ENCODE peak calls at places on chromosome 22, in six cellular contexts. R, E, N, P, C and K are unnamed samples.
A peak's percentile ranks its signal among the peaks of the same experiment; 100 is the strongest.

GRCh38 chr22:28442264-28442950 is 237.2 kb downstream of the TTC28 start:
- DNase-seq in R (peak; percentile 54), E (peak; percentile 53), N (peak; percentile 89), P (peak; percentile 93), C (peak; percentile 83), K (peak; percentile 92)

GRCh38 chr22:44311855-44312170 is 938 bp downstream of the SHISAL1 start:
- DNase-seq in R (peak; percentile 77), E (no peak), N (peak; percentile 83), P (peak; percentile 32), C (no peak), K (no peak)

GRCh38 chr22:43891360-43892182 is at the start of gene PNPLA5:
- DNase-seq in R (peak; percentile 28), E (no peak), N (peak; percentile 63), P (peak; percentile 35), C (no peak), K (peak; percentile 50)

GRCh38 chr22:42697542-42698013 is 23.1 kb downstream of the A4GALT start:
- DNase-seq in R (peak; percentile 77), E (no peak), N (peak; percentile 77), P (peak; percentile 79), C (peak; percentile 65), K (peak; percentile 79)

GRCh38 chr22:37107779-37108621 is 1.5 kb downstream of the TMPRSS6 start:
- DNase-seq in R (no peak), E (no peak), N (no peak), P (peak; percentile 43), C (peak; percentile 23), K (no peak)

GRCh38 chr22:42704896-42705295 is 15.8 kb downstream of the A4GALT start:
- DNase-seq in R (no peak), E (no peak), N (no peak), P (no peak), C (no peak), K (no peak)

GRCh38 chr22:30606455-30607299 is at the start of gene TCN2:
- DNase-seq in R (peak; percentile 68), E (no peak), N (peak; percentile 86), P (peak; percentile 88), C (peak; percentile 85), K (peak; percentile 97)

GRCh38 chr22:27761652-27762051 is 39.9 kb downstream of the MN1 start:
- DNase-seq in R (no peak), E (no peak), N (no peak), P (no peak), C (no peak), K (no peak)

GRCh38 chr22:36454916-36455570 is 26.4 kb downstream of the TXN2 start:
- DNase-seq in R (peak; percentile 62), E (peak; percentile 97), N (peak; percentile 85), P (peak; percentile 98), C (peak; percentile 94), K (peak; percentile 97)

GRCh38 chr22:31585161-31585859 is 76.7 kb downstream of the PISD start:
- DNase-seq in R (peak; percentile 86), E (no peak), N (peak; percentile 72), P (no peak), C (no peak), K (peak; percentile 49)

GRCh38 chr22:44729391-44730012 is 22.9 kb upstream of the ARHGAP8 start:
- DNase-seq in R (peak; percentile 35), E (no peak), N (peak; percentile 72), P (peak; percentile 68), C (no peak), K (no peak)

GRCh38 chr22:19359554-19360299 is 68.2 kb upstream of the CLTCL1 start:
- DNase-seq in R (no peak), E (no peak), N (no peak), P (no peak), C (no peak), K (no peak)

GRCh38 chr22:38981659-38982007 is 514 bp upstream of the APOBEC3B start:
- DNase-seq in R (no peak), E (peak; percentile 36), N (no peak), P (peak; percentile 3), C (peak; percentile 36), K (no peak)

GRCh38 chr22:44714703-44715350 is 12.8 kb downstream of the PRR5 start:
- DNase-seq in R (no peak), E (no peak), N (no peak), P (no peak), C (no peak), K (no peak)

GRCh38 chr22:49571326-49571725 is 256.3 kb downstream of the BRD1 start:
- DNase-seq in R (no peak), E (no peak), N (no peak), P (no peak), C (no peak), K (no peak)

GRCh38 chr22:49208768-49209252 is 618.9 kb downstream of the BRD1 start:
- DNase-seq in R (no peak), E (no peak), N (no peak), P (peak; percentile 29), C (no peak), K (peak; percentile 35)

GRCh38 chr22:19197997-19198865 is 19.7 kb upstream of the SLC25A1 start:
- DNase-seq in R (no peak), E (no peak), N (no peak), P (no peak), C (no peak), K (no peak)

DNA sequence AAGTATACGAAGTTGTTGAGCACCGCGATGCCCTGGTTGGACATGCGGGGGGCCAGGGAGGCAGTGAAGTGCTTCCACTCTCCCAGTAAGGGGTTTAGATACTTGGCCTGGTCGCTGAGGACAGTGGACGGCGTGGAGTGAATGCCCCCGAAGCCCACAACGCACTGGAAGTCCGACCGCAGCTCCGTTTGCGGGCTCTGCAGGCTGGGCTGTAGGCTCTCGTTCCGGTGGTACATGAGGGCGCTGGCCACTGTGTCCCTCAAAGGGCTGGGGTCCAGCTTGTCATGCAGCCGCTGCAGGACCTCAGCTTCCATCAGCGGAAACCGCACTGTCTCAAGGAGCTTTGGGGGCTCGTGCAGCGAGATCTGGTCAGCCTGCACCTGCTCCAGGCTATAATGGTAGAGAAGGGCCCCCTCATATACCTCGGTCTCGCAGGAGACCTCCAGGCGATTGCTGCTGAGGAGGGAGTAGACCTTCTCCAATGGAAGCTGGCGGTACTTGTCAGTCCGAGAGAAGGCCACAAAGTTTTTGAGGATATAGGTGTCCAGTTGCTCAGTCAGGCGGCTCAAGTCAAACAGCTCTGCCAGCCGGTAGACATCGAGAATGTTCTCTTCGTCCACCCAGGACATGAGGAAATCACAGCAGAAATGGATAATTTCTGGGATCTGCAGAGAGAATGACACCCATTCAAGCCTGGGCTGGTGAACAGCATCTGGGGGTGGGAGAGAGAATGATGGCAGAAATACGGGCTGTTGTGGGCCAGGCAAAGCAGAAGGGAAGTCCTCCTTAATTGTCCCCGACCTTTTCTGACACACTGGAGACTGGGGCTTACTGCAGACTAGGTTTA is 27.5 kb upstream of the SCARF2 start:
- DNase-seq in R (no peak), E (no peak), N (no peak), P (no peak), C (no peak), K (no peak)
- H3K27ac ChIP-seq in R (no peak overlapping the region), E (peak overlapping the region; percentile 66), N (no peak overlapping the region), P (no peak overlapping the region), C (peak overlapping the region; percentile 81), K (no peak overlapping the region)

GRCh38 chr22:50579752-50580151 is 1.5 kb upstream of the CPT1B start:
- DNase-seq in R (no peak), E (no peak), N (no peak), P (no peak), C (no peak), K (no peak)

GRCh38 chr22:50576806-50577696 is 1.2 kb downstream of the CPT1B start:
- DNase-seq in R (no peak), E (no peak), N (no peak), P (no peak), C (no peak), K (no peak)

GRCh38 chr22:50577697-50577986 is 585 bp downstream of the CPT1B start:
- DNase-seq in R (no peak), E (no peak), N (no peak), P (no peak), C (no peak), K (no peak)

GRCh38 chr22:50578776-50579310 is 616 bp upstream of the CPT1B start:
- DNase-seq in R (no peak), E (no peak), N (peak; percentile 26), P (no peak), C (no peak), K (no peak)

DNA sequence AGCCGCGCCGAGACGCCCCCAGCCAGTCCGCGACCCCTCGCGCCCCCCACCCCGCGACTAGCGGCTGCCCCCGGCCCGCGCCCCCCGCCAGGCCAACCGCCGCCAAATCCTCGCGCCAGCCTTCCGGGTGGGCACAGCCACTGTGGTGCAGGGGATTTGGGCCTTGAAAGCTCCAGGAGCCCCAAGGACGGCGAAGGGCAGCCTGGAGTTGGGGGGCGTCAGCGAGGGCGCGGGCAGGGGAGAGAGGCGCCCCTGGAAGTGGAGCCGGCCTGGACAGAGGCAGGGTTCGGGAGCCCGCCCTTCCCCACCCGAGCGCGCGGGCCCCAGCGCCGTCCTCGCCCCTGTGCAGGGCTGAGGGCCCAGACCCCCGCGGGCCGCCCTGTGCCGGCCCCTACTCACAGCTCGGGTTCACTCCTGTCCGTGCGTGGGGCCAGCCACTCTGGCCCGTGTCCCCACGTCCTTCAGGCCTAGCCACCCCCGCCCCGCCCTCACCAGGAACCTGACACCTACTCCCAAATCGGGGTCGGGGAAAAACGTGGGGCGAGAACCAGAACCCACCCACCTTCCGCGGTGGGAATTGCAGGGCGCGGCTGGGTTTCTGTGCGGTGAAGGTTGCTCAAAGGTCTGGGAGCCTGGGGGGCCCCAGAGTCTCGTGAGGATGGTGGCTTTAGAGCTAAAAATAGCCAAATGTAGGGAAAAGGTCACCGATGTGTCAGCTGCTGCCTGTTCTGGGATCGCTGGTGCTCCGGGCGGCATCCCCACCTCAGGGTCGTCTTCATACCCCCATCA is at the start of gene CPT1B:
- DNase-seq in R (no peak), E (no peak), N (peak; percentile 70), P (no peak), C (no peak), K (no peak)
- H3K27ac ChIP-seq in R (no peak within 1 kb of the TSS), E (no peak within 1 kb of the TSS), N (peak within 1 kb of the TSS; percentile 26), P (no peak within 1 kb of the TSS), C (no peak within 1 kb of the TSS), K (no peak within 1 kb of the TSS)

DNA sequence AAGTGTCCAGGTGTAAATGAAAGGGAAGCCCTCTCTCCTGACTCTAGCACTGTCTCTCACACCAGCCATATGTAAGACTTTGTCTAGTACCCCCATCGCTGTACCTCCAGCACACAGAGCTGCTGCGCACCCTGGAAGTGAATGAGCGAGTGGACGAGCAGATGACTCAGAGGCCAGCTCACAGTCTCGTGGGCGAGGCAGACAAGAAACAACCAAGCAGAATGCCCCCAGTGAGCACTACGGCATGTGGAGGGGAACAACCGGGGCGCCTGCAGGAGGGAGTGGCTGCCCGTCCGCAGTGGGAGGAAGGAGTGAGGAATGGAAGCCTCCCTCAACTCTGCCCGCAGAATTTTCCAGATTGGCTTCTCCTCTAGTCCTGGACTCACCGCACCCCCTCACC is 46.4 kb downstream of the MCM5 start:
- DNase-seq in R (peak; percentile 92), E (no peak), N (peak; percentile 92), P (peak; percentile 77), C (no peak), K (no peak)
- H3K27ac ChIP-seq in R (peak overlapping the region; percentile 21), E (no peak overlapping the region), N (peak overlapping the region; percentile 6), P (peak overlapping the region; percentile 55), C (no peak overlapping the region), K (no peak overlapping the region)

DNA sequence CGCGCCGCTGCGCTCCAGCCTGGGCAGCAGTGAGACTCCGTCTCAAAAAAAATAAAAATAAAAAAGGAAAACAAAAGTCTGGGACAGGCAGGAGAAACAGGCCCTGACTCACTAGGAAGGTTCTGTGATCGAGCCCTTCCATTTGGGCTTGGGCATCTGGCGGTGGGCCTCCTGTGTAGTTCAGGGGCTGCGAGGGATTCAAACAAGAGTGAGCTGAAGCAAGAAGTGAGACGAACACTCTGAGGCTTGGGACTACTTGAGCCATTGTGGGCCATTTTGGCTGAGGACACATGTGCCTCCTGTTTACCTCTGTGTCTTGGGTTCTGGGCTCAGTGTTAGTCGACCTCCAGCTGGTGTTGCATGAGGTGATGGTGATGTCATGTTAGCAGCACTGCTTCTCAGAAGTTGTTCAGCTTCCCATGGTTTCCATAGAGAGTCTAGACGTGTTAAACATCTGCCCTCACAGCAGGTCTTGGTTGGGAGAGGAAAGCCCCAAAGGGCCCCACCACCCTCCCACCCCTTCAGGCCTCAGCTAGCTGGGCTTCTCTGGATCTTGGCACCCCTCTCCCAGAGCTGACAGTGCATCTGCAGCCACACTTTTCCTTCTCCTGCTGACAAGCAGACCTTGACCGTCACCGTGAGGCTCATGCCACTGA is 57.8 kb downstream of the MED15 start:
- DNase-seq in R (no peak), E (peak; percentile 55), N (peak; percentile 47), P (no peak), C (no peak), K (no peak)
- H3K27ac ChIP-seq in R (no peak overlapping the region), E (no peak overlapping the region), N (peak overlapping the region; percentile 98), P (no peak overlapping the region), C (no peak overlapping the region), K (no peak overlapping the region)